ENCODE peak calls at places on chromosome 7, in eight cellular contexts. A is heart left ventricle; B is naive thymus-derived CD4-positive, alpha-beta T cell; K is breast epithelium; X is IMR-90; L is DND-41; H is upper lobe of right lung; P is psoas muscle. W is an unnamed sample.

GRCh38 chr7:105718511-105718925 is 137.2 kb upstream of the EFCAB10 start:
- DNase-seq in A (no peak), B (no peak), K (peak; percentile 18), X (no peak), L (no peak), H (no peak), P (peak; percentile 24), W (no peak)

GRCh38 chr7:44272456-44272855 is 52.9 kb downstream of the CAMK2B start:
- DNase-seq in A (no peak), B (no peak), K (no peak), X (no peak), L (no peak), H (no peak), P (no peak), W (no peak)

GRCh38 chr7:128993419-128993818 is 55.7 kb downstream of the IRF5 start:
- DNase-seq in A (no peak), B (no peak), K (no peak), X (no peak), L (no peak), H (no peak), P (no peak), W (no peak)

GRCh38 chr7:16460789-16461465 is 4.6 kb downstream of the SOSTDC1 start:
- DNase-seq in A (no peak), B (no peak), K (no peak), X (no peak), L (no peak), H (no peak), P (no peak), W (no peak)

GRCh38 chr7:107446531-107446930 is 23.3 kb upstream of the GPR22 start:
- DNase-seq in A (no peak), B (no peak), K (no peak), X (peak; percentile 79), L (no peak), H (no peak), P (no peak), W (no peak)

GRCh38 chr7:128148676-128149075 is 92.4 kb upstream of the LEP start:
- DNase-seq in A (no peak), B (no peak), K (no peak), X (no peak), L (no peak), H (no peak), P (no peak), W (no peak)

GRCh38 chr7:95472521-95473160 is 13.1 kb upstream of the ASB4 start:
- DNase-seq in A (no peak), B (no peak), K (no peak), X (peak; percentile 3), L (no peak), H (no peak), P (no peak), W (no peak)

GRCh38 chr7:90671571-90671970 is 75.5 kb downstream of the CDK14 start:
- DNase-seq in A (no peak), B (no peak), K (no peak), X (no peak), L (no peak), H (no peak), P (no peak), W (no peak)

DNA sequence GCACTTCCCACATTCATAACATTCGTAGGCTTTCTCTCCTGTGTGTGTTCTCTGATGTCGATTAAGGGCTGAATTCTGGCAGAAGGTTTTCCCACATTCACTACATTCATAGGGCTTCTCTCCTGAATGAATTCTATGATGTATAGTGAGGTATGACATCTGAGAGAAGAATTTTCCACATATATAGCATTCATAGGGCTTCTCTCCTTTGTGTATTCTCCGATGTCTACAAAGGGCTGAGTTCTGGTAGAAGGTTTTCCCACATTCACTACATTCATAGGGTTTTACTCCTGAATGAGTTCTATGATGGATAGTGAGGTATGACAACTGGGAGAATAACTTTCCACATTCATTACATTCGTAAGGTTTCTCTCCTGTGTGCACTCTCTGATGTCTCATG is 15.6 kb downstream of the ZNF12 start:
- DNase-seq in A (no peak), B (no peak), K (no peak), X (no peak), L (no peak), H (no peak), P (no peak), W (no peak)
- H3K4me3 ChIP-seq in A (no peak overlapping the region), B (peak overlapping the region; percentile 8), K (no peak overlapping the region), X (no peak overlapping the region), L (no peak overlapping the region), H (no peak overlapping the region), P (no peak overlapping the region), W (no peak overlapping the region)

GRCh38 chr7:94296886-94297285 is 97.8 kb upstream of the COL1A2 start:
- DNase-seq in A (no peak), B (no peak), K (no peak), X (no peak), L (no peak), H (no peak), P (no peak), W (no peak)
- H3K27ac ChIP-seq in A (peak overlapping the region; percentile 51), B (no peak overlapping the region), K (peak overlapping the region; percentile 26), X (peak overlapping the region; percentile 95), L (no peak overlapping the region), H (peak overlapping the region; percentile 45), P (peak overlapping the region; percentile 41), W (no peak overlapping the region)

DNA sequence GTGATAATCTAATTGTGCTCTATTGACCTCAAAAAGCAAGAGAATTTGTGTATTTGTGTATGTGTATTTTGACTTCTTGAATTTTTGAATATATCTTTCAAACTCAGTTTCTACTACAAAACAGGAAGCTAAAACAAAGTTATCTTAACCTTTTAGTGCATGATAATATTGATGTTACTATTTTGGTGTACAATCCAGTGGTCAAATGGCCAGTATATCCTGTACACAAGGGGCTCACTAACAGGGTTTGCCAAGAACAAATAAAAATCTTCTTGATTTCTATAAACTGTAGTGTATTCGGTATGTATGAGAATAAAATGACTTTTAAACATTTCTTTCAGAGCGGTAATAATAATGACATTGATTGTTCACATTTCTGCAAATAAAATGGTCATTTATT is 69.6 kb downstream of the FOXP2 start:
- DNase-seq in A (no peak), B (no peak), K (no peak), X (no peak), L (no peak), H (no peak), P (no peak), W (no peak)
- H3K4me3 ChIP-seq in A (no peak overlapping the region), B (no peak overlapping the region), K (no peak overlapping the region), X (no peak overlapping the region), L (no peak overlapping the region), H (no peak overlapping the region), P (no peak overlapping the region), W (no peak overlapping the region)

DNA sequence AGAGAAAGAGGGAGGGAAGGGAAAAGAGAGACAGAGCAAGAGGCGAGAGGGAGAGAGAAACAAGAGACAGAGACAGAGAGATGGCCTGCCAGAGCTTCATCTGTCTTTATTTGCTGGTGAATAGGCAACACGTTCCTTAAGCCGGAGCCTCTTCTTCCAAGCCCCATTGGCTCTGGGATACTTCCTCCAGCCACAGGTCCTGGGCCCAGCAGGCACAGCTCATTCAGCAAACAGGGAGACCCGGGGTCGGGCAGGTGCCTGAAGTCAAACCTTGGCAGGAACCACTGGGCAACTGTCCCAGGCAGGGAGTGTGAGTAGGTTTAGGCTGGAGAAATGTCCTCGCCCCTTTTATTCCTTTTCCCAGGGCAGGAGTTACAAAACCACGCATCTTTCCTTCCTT is 68.2 kb downstream of the MYL10 start:
- DNase-seq in A (no peak), B (no peak), K (no peak), X (no peak), L (no peak), H (no peak), P (no peak), W (no peak)
- H3K27ac ChIP-seq in A (no peak overlapping the region), B (no peak overlapping the region), K (no peak overlapping the region), X (no peak overlapping the region), L (no peak overlapping the region), H (no peak overlapping the region), P (no peak overlapping the region), W (no peak overlapping the region)

GRCh38 chr7:33043875-33044718 is 18.5 kb downstream of the NT5C3A start:
- DNase-seq in A (no peak), B (no peak), K (no peak), X (no peak), L (no peak), H (no peak), P (no peak), W (no peak)
- H3K4me3 ChIP-seq in A (no peak overlapping the region), B (no peak overlapping the region), K (no peak overlapping the region), X (no peak overlapping the region), L (no peak overlapping the region), H (no peak overlapping the region), P (peak overlapping the region; percentile 76), W (no peak overlapping the region)

DNA sequence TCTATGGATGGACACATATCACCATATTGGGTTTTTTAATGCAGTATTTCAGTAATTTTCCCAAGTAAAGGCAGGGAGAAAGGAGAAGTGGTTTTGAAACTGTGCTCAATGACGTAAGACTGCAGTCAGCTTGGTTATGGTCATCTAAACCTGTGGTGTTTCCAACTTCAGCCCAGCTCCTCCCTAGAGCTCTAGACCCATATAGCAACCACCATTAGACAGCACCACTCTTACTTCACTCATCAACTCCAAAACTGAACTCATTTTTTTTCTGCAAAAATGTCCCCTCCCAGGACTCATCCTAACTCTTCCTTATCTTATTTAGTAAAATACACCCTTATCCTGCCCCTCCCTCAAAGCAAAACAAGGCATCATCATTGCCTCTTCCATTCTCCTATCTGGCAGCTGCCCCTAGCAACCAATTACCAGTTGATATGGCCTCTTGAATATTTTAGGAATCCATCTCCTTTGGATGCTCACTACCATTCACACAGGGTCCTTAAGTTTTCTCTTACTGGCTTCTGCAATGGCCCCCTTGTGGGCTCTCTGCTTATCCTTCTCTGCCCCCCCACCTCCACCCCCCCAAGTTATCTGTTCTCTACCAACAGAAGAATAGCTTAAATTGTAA is 1.5 kb upstream of the RALA start:
- DNase-seq in A (no peak), B (no peak), K (no peak), X (peak; percentile 35), L (no peak), H (no peak), P (no peak), W (no peak)
- H3K27ac ChIP-seq in A (no peak overlapping the region), B (no peak overlapping the region), K (peak overlapping the region; percentile 95), X (peak overlapping the region; percentile 87), L (no peak overlapping the region), H (no peak overlapping the region), P (no peak overlapping the region), W (no peak overlapping the region)

GRCh38 chr7:9189683-9190082 is 756.3 kb downstream of the NXPH1 start:
- DNase-seq in A (no peak), B (no peak), K (no peak), X (no peak), L (no peak), H (no peak), P (no peak), W (no peak)
- H3K4me3 ChIP-seq in A (no peak overlapping the region), B (no peak overlapping the region), K (no peak overlapping the region), X (no peak overlapping the region), L (no peak overlapping the region), H (no peak overlapping the region), P (no peak overlapping the region), W (no peak overlapping the region)

W was measured in iPS DF 6.9.